ENCODE peak calls at places on chromosomes 5 and 9, in six cellular contexts. T is WTC11, G is HCT116, D is GM12878, S is H1, L is HepG2. B is an unnamed sample.

GRCh38 chr9:8660383-8660782 is 860.8 kb upstream of the DMAC1 start:
- DNase-seq in S (no peak), L (no peak), T (no peak), D (no peak), G (no peak), B (no peak)

GRCh38 chr5:15373151-15373550 is 126.8 kb upstream of the FBXL7 start:
- DNase-seq in D (no peak), T (no peak), G (no peak), L (no peak), S (no peak), B (no peak)

GRCh38 chr9:394347-395052 is 179.8 kb downstream of the DOCK8 start:
- DNase-seq in S (no peak), G (no peak), D (no peak), T (no peak), L (no peak), B (no peak)

GRCh38 chr5:61159070-61159469 is 3.2 kb downstream of the SMIM15 start:
- DNase-seq in D (no peak), L (no peak), T (no peak), S (no peak), G (no peak), B (no peak)

GRCh38 chr5:98568336-98568735 is 205.1 kb upstream of the RGMB start:
- DNase-seq in L (no peak), D (no peak), S (no peak), G (no peak), T (no peak), B (no peak)

GRCh38 chr5:97400537-97400936 is 217.5 kb upstream of the RIOK2 start:
- DNase-seq in L (peak; percentile 15), T (peak; percentile 13), D (no peak), G (no peak), S (no peak), B (no peak)

GRCh38 chr5:131212471-131213021 is 41.8 kb downstream of the LYRM7 start:
- DNase-seq in D (peak; percentile 94), L (no peak), G (no peak), S (no peak), T (no peak), B (no peak)

GRCh38 chr9:16062542-16063240 is 509.8 kb downstream of the CCDC171 start:
- DNase-seq in G (peak; percentile 6), S (no peak), L (no peak), D (no peak), T (no peak), B (no peak)

GRCh38 chr5:33513786-33514185 is 73.0 kb downstream of the TARS1 start:
- DNase-seq in S (no peak), T (no peak), L (no peak), G (no peak), D (no peak), B (no peak)

GRCh38 chr5:180156141-180156540 is 52.9 kb downstream of the RASGEF1C start:
- DNase-seq in L (no peak), S (peak; percentile 51), G (no peak), T (peak; percentile 47), D (no peak), B (no peak)

GRCh38 chr5:177982072-177982727 is 13.8 kb downstream of the PROP1 start:
- DNase-seq in L (peak; percentile 7), G (peak; percentile 19), S (peak; percentile 85), T (peak; percentile 82), D (no peak), B (peak; percentile 41)

GRCh38 chr9:77897292-77897691 is 134.3 kb downstream of the GNAQ start:
- DNase-seq in S (no peak), T (peak; percentile 44), G (no peak), D (no peak), L (peak; percentile 6), B (no peak)

GRCh38 chr9:130936285-130937117 is 2.5 kb downstream of the FIBCD1 start:
- DNase-seq in L (peak; percentile 28), S (peak; percentile 76), G (no peak), T (peak; percentile 70), D (no peak), B (peak; percentile 58)

GRCh38 chr9:130934702-130935659 is 4.1 kb downstream of the FIBCD1 start:
- DNase-seq in D (no peak), L (peak; percentile 70), G (no peak), S (no peak), T (no peak), B (peak; percentile 60)

GRCh38 chr9:130934246-130934645 is 4.8 kb downstream of the FIBCD1 start:
- DNase-seq in S (no peak), G (no peak), D (no peak), L (no peak), T (no peak), B (no peak)

GRCh38 chr9:130937146-130938076 is 1.6 kb downstream of the FIBCD1 start:
- DNase-seq in G (no peak), S (no peak), L (no peak), T (no peak), D (no peak), B (peak; percentile 63)

DNA sequence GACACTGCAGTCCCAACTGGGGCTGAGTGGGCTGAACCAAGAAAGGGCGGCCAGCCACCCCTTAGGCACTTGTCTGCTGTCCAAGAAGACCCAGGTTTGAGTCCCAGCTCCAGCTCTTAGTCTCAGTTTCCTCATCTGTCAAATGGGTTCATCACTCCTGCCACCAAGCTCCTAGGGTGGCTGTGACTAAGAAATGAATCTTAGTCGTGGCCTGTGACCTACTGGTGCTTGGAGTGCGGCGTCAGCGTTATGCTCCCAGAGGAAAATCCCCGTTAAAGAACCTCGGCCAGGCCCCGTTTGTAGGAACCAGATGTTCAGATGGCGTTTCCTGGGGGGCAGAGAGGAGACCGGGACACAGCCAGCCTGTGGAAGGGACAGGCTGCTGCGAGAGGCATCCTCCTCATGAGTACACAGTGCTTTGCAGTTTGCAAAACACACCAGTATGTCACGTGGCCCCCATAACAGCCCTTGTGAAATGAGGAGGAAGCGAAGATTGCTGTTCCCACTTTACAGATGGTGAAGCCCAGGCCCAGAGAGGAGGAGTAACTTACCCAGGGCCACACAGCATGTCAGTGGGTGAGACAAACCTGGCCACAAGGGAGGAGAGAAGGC is 3.3 kb downstream of the FIBCD1 start:
- DNase-seq in D (no peak), S (no peak), T (no peak), L (peak; percentile 35), G (no peak), B (peak; percentile 48)
- TF ChIP-seq ATF3 in D (no peak), S (no peak), T (no peak), L (no peak), G (no peak), B (no peak)

DNA sequence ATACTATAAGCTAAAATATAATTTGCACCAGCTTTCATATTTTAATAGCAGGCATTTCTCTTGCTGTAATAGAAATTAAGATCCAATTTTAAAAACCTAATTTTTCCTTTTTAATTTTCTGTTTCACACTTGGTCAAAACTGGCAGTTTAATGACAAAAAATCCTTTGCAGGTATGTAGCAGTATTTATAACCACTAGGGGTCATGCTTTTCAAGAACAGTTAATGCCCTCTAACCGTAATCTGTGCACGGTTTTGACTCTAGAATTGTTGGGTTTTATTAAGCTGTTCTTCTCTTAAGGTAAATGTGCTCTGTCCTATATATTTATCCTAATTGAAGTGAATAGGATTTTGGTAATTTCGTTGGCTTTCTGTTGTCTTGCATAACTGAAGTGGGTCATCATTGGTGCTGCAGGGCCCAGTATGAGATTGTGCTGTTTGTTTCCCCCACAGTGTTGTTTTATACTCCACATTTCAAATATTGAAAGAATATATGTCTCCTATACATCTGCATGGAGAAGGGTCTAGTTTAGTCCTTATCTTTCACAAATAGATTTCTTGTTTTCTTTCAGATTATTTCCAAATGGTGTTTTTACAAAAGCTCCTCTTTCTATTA is 107.4 kb downstream of the SCAMP1 start:
- DNase-seq in L (peak; percentile 31), T (no peak), D (peak; percentile 3), G (no peak), S (no peak), B (peak; percentile 44)
- TF ChIP-seq ATF3 in L (no peak), T (no peak), D (no peak), G (no peak), S (no peak), B (no peak)

GRCh38 chr5:74404574-74405310 is 235.8 kb downstream of the ENC1 start:
- DNase-seq in S (no peak), T (no peak), D (no peak), L (no peak), G (no peak), B (no peak)
- TF ChIP-seq ATF3 in S (no peak), T (no peak), D (no peak), L (no peak), G (no peak), B (no peak)

GRCh38 chr9:138071731-138072130 is 194.1 kb downstream of the CACNA1B start:
- DNase-seq in G (no peak), S (no peak), T (no peak), L (no peak), D (no peak), B (no peak)

GRCh38 chr9:138071292-138071691 is 193.7 kb downstream of the CACNA1B start:
- DNase-seq in L (no peak), S (peak; percentile 20), D (no peak), T (no peak), G (no peak), B (no peak)

GRCh38 chr9:138073408-138073807 is 195.8 kb downstream of the CACNA1B start:
- DNase-seq in D (no peak), T (no peak), L (no peak), G (no peak), S (peak; percentile 43), B (no peak)

GRCh38 chr9:138072897-138073296 is 195.3 kb downstream of the CACNA1B start:
- DNase-seq in D (no peak), G (no peak), L (no peak), S (peak; percentile 50), T (no peak), B (no peak)

GRCh38 chr9:138072161-138072842 is 194.7 kb downstream of the CACNA1B start:
- DNase-seq in S (peak; percentile 40), L (no peak), T (no peak), D (no peak), G (no peak), B (no peak)
- TF ChIP-seq ATF3 in S (no peak), L (no peak), T (no peak), D (no peak), G (no peak), B (no peak)

DNA sequence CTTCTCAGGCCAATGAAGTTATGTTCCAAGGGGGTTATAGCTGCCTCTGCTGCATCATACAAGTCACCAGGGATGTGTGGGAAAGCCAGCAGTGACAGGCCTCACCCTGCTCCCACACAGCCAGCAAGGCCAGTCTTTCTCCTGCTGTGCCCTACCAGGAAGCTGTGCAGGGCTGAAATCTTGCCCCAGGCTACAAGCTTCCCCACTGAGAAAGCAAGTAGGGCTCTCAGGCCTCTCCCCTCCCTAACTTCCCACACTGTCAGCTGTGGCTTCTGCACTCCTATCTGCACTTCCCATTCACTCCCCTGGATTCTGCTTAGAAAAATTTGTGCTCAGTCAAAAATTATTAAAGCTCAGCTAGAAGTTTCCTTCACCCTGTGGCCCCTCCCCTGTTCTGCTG is 611.2 kb upstream of the ZNF608 start:
- DNase-seq in L (no peak), T (no peak), D (no peak), G (no peak), S (no peak), B (no peak)
- TF ChIP-seq ATF3 in L (no peak), T (no peak), D (no peak), G (no peak), S (no peak), B (no peak)